ENCODE peak calls at places on chromosomes 12 and 14, in six cellular contexts. One of them, this sample, is unnamed.

GRCh38 chr14:88499225-88499624 is 55.6 kb downstream of the PTPN21 start:
- DNase-seq in NCI-H460: no peak
- DNase-seq in stimulated activated CD8-positive, alpha-beta memory T cell treated with anti-CD3 and anti-CD28 coated beads, Interleukin-15, amount 100 ng/mL, for 1 hour: no peak
- DNase-seq in brain microvascular endothelial cell: no peak
- DNase-seq in activated CD8-positive, alpha-beta memory T cell treated with anti-CD3 and anti-CD28 coated beads for 48 hours: no peak
- DNase-seq in NCI-H446 treated with DMSO at 0.1 percent for 48 hours: no peak
- DNase-seq in this sample: no peak

GRCh38 chr12:53695148-53696138 is 19.6 kb upstream of the ATP5MC2 start:
- DNase-seq in activated CD8-positive, alpha-beta memory T cell treated with anti-CD3 and anti-CD28 coated beads for 48 hours: no peak
- DNase-seq in stimulated activated CD8-positive, alpha-beta memory T cell treated with anti-CD3 and anti-CD28 coated beads, Interleukin-15, amount 100 ng/mL, for 1 hour: no peak
- DNase-seq in NCI-H446 treated with DMSO at 0.1 percent for 48 hours: no peak
- DNase-seq in NCI-H460: no peak
- DNase-seq in brain microvascular endothelial cell: peak; percentile 39
- DNase-seq in this sample: no peak

GRCh38 chr12:57037264-57037663 is 12.7 kb downstream of the MYO1A start:
- DNase-seq in stimulated activated CD8-positive, alpha-beta memory T cell treated with anti-CD3 and anti-CD28 coated beads, Interleukin-15, amount 100 ng/mL, for 1 hour: no peak
- DNase-seq in brain microvascular endothelial cell: no peak
- DNase-seq in NCI-H446 treated with DMSO at 0.1 percent for 48 hours: no peak
- DNase-seq in activated CD8-positive, alpha-beta memory T cell treated with anti-CD3 and anti-CD28 coated beads for 48 hours: no peak
- DNase-seq in NCI-H460: no peak
- DNase-seq in this sample: no peak

GRCh38 chr12:29639893-29640495 is 142.5 kb upstream of the OVCH1 start:
- DNase-seq in activated CD8-positive, alpha-beta memory T cell treated with anti-CD3 and anti-CD28 coated beads for 48 hours: no peak
- DNase-seq in brain microvascular endothelial cell: no peak
- DNase-seq in stimulated activated CD8-positive, alpha-beta memory T cell treated with anti-CD3 and anti-CD28 coated beads, Interleukin-15, amount 100 ng/mL, for 1 hour: no peak
- DNase-seq in NCI-H460: no peak
- DNase-seq in NCI-H446 treated with DMSO at 0.1 percent for 48 hours: no peak
- DNase-seq in this sample: no peak

GRCh38 chr14:70525691-70526090 is 9.1 kb downstream of the ADAM20 start:
- DNase-seq in brain microvascular endothelial cell: no peak
- DNase-seq in NCI-H460: no peak
- DNase-seq in stimulated activated CD8-positive, alpha-beta memory T cell treated with anti-CD3 and anti-CD28 coated beads, Interleukin-15, amount 100 ng/mL, for 1 hour: no peak
- DNase-seq in NCI-H446 treated with DMSO at 0.1 percent for 48 hours: no peak
- DNase-seq in activated CD8-positive, alpha-beta memory T cell treated with anti-CD3 and anti-CD28 coated beads for 48 hours: no peak
- DNase-seq in this sample: no peak

GRCh38 chr14:54116972-54117371 is 160.3 kb upstream of the BMP4 start:
- DNase-seq in brain microvascular endothelial cell: peak; percentile 47
- DNase-seq in stimulated activated CD8-positive, alpha-beta memory T cell treated with anti-CD3 and anti-CD28 coated beads, Interleukin-15, amount 100 ng/mL, for 1 hour: no peak
- DNase-seq in NCI-H460: no peak
- DNase-seq in activated CD8-positive, alpha-beta memory T cell treated with anti-CD3 and anti-CD28 coated beads for 48 hours: no peak
- DNase-seq in NCI-H446 treated with DMSO at 0.1 percent for 48 hours: no peak
- DNase-seq in this sample: no peak

GRCh38 chr12:118377005-118377890 is 893 bp downstream of the SUDS3 start:
- DNase-seq in activated CD8-positive, alpha-beta memory T cell treated with anti-CD3 and anti-CD28 coated beads for 48 hours: no peak
- DNase-seq in stimulated activated CD8-positive, alpha-beta memory T cell treated with anti-CD3 and anti-CD28 coated beads, Interleukin-15, amount 100 ng/mL, for 1 hour: no peak
- DNase-seq in brain microvascular endothelial cell: no peak
- DNase-seq in NCI-H446 treated with DMSO at 0.1 percent for 48 hours: no peak
- DNase-seq in NCI-H460: no peak
- DNase-seq in this sample: no peak

GRCh38 chr12:113697646-113698504 is 226.2 kb upstream of the LHX5 start:
- DNase-seq in NCI-H446 treated with DMSO at 0.1 percent for 48 hours: no peak
- DNase-seq in brain microvascular endothelial cell: no peak
- DNase-seq in stimulated activated CD8-positive, alpha-beta memory T cell treated with anti-CD3 and anti-CD28 coated beads, Interleukin-15, amount 100 ng/mL, for 1 hour: no peak
- DNase-seq in NCI-H460: no peak
- DNase-seq in activated CD8-positive, alpha-beta memory T cell treated with anti-CD3 and anti-CD28 coated beads for 48 hours: no peak
- DNase-seq in this sample: no peak

GRCh38 chr12:124709722-124710656 is 142.6 kb upstream of the NCOR2 start:
- DNase-seq in stimulated activated CD8-positive, alpha-beta memory T cell treated with anti-CD3 and anti-CD28 coated beads, Interleukin-15, amount 100 ng/mL, for 1 hour: no peak
- DNase-seq in NCI-H460: no peak
- DNase-seq in activated CD8-positive, alpha-beta memory T cell treated with anti-CD3 and anti-CD28 coated beads for 48 hours: no peak
- DNase-seq in NCI-H446 treated with DMSO at 0.1 percent for 48 hours: no peak
- DNase-seq in brain microvascular endothelial cell: no peak
- DNase-seq in this sample: no peak

GRCh38 chr12:127280393-127281275 is 986.3 kb upstream of the TMEM132C start:
- DNase-seq in NCI-H446 treated with DMSO at 0.1 percent for 48 hours: no peak
- DNase-seq in brain microvascular endothelial cell: no peak
- DNase-seq in stimulated activated CD8-positive, alpha-beta memory T cell treated with anti-CD3 and anti-CD28 coated beads, Interleukin-15, amount 100 ng/mL, for 1 hour: peak; percentile 15
- DNase-seq in activated CD8-positive, alpha-beta memory T cell treated with anti-CD3 and anti-CD28 coated beads for 48 hours: peak; percentile 52
- DNase-seq in NCI-H460: no peak
- DNase-seq in this sample: no peak

GRCh38 chr12:101670007-101670671 is 27.3 kb upstream of the CHPT1 start:
- DNase-seq in NCI-H460: peak; percentile 41
- DNase-seq in brain microvascular endothelial cell: peak; percentile 72
- DNase-seq in stimulated activated CD8-positive, alpha-beta memory T cell treated with anti-CD3 and anti-CD28 coated beads, Interleukin-15, amount 100 ng/mL, for 1 hour: no peak
- DNase-seq in activated CD8-positive, alpha-beta memory T cell treated with anti-CD3 and anti-CD28 coated beads for 48 hours: no peak
- DNase-seq in NCI-H446 treated with DMSO at 0.1 percent for 48 hours: no peak
- DNase-seq in this sample: peak; percentile 7

GRCh38 chr14:87133073-87133815 is 859.7 kb downstream of the GALC start:
- DNase-seq in NCI-H460: no peak
- DNase-seq in NCI-H446 treated with DMSO at 0.1 percent for 48 hours: peak; percentile 22
- DNase-seq in stimulated activated CD8-positive, alpha-beta memory T cell treated with anti-CD3 and anti-CD28 coated beads, Interleukin-15, amount 100 ng/mL, for 1 hour: no peak
- DNase-seq in activated CD8-positive, alpha-beta memory T cell treated with anti-CD3 and anti-CD28 coated beads for 48 hours: no peak
- DNase-seq in brain microvascular endothelial cell: peak; percentile 1
- DNase-seq in this sample: peak; percentile 69

GRCh38 chr12:7433276-7433822 is 10.6 kb downstream of the CD163L1 start:
- DNase-seq in NCI-H446 treated with DMSO at 0.1 percent for 48 hours: no peak
- DNase-seq in brain microvascular endothelial cell: peak; percentile 79
- DNase-seq in NCI-H460: peak; percentile 72
- DNase-seq in stimulated activated CD8-positive, alpha-beta memory T cell treated with anti-CD3 and anti-CD28 coated beads, Interleukin-15, amount 100 ng/mL, for 1 hour: no peak
- DNase-seq in activated CD8-positive, alpha-beta memory T cell treated with anti-CD3 and anti-CD28 coated beads for 48 hours: no peak
- DNase-seq in this sample: peak; percentile 25

GRCh38 chr14:72679591-72680151 is 214.2 kb downstream of the DPF3 start:
- DNase-seq in NCI-H446 treated with DMSO at 0.1 percent for 48 hours: no peak
- DNase-seq in activated CD8-positive, alpha-beta memory T cell treated with anti-CD3 and anti-CD28 coated beads for 48 hours: no peak
- DNase-seq in stimulated activated CD8-positive, alpha-beta memory T cell treated with anti-CD3 and anti-CD28 coated beads, Interleukin-15, amount 100 ng/mL, for 1 hour: no peak
- DNase-seq in brain microvascular endothelial cell: no peak
- DNase-seq in NCI-H460: no peak
- DNase-seq in this sample: no peak

GRCh38 chr14:90109858-90110257 is 48.1 kb downstream of the KCNK13 start:
- DNase-seq in NCI-H460: no peak
- DNase-seq in activated CD8-positive, alpha-beta memory T cell treated with anti-CD3 and anti-CD28 coated beads for 48 hours: no peak
- DNase-seq in stimulated activated CD8-positive, alpha-beta memory T cell treated with anti-CD3 and anti-CD28 coated beads, Interleukin-15, amount 100 ng/mL, for 1 hour: no peak
- DNase-seq in brain microvascular endothelial cell: no peak
- DNase-seq in NCI-H446 treated with DMSO at 0.1 percent for 48 hours: no peak
- DNase-seq in this sample: no peak

GRCh38 chr14:103519043-103519836 is 3.4 kb downstream of the CKB start:
- DNase-seq in stimulated activated CD8-positive, alpha-beta memory T cell treated with anti-CD3 and anti-CD28 coated beads, Interleukin-15, amount 100 ng/mL, for 1 hour: no peak
- DNase-seq in activated CD8-positive, alpha-beta memory T cell treated with anti-CD3 and anti-CD28 coated beads for 48 hours: no peak
- DNase-seq in NCI-H460: no peak
- DNase-seq in brain microvascular endothelial cell: no peak
- DNase-seq in NCI-H446 treated with DMSO at 0.1 percent for 48 hours: peak; percentile 59
- DNase-seq in this sample: no peak

GRCh38 chr14:48690349-48690748 is 895.8 kb downstream of the RPS29 start:
- DNase-seq in stimulated activated CD8-positive, alpha-beta memory T cell treated with anti-CD3 and anti-CD28 coated beads, Interleukin-15, amount 100 ng/mL, for 1 hour: no peak
- DNase-seq in NCI-H460: no peak
- DNase-seq in NCI-H446 treated with DMSO at 0.1 percent for 48 hours: no peak
- DNase-seq in activated CD8-positive, alpha-beta memory T cell treated with anti-CD3 and anti-CD28 coated beads for 48 hours: no peak
- DNase-seq in brain microvascular endothelial cell: no peak
- DNase-seq in this sample: no peak

GRCh38 chr12:107718606-107719005 is 33.0 kb downstream of the PWP1 start:
- DNase-seq in brain microvascular endothelial cell: no peak
- DNase-seq in NCI-H460: no peak
- DNase-seq in NCI-H446 treated with DMSO at 0.1 percent for 48 hours: no peak
- DNase-seq in activated CD8-positive, alpha-beta memory T cell treated with anti-CD3 and anti-CD28 coated beads for 48 hours: no peak
- DNase-seq in stimulated activated CD8-positive, alpha-beta memory T cell treated with anti-CD3 and anti-CD28 coated beads, Interleukin-15, amount 100 ng/mL, for 1 hour: no peak
- DNase-seq in this sample: no peak

GRCh38 chr12:48932878-48933277 is 7.6 kb upstream of the FKBP11 start:
- DNase-seq in NCI-H460: no peak
- DNase-seq in stimulated activated CD8-positive, alpha-beta memory T cell treated with anti-CD3 and anti-CD28 coated beads, Interleukin-15, amount 100 ng/mL, for 1 hour: no peak
- DNase-seq in activated CD8-positive, alpha-beta memory T cell treated with anti-CD3 and anti-CD28 coated beads for 48 hours: no peak
- DNase-seq in NCI-H446 treated with DMSO at 0.1 percent for 48 hours: no peak
- DNase-seq in brain microvascular endothelial cell: no peak
- DNase-seq in this sample: no peak

GRCh38 chr14:104634031-104634760 is 29.6 kb upstream of the TMEM179 start:
- DNase-seq in NCI-H446 treated with DMSO at 0.1 percent for 48 hours: no peak
- DNase-seq in brain microvascular endothelial cell: no peak
- DNase-seq in stimulated activated CD8-positive, alpha-beta memory T cell treated with anti-CD3 and anti-CD28 coated beads, Interleukin-15, amount 100 ng/mL, for 1 hour: no peak
- DNase-seq in activated CD8-positive, alpha-beta memory T cell treated with anti-CD3 and anti-CD28 coated beads for 48 hours: no peak
- DNase-seq in NCI-H460: no peak
- DNase-seq in this sample: no peak

GRCh38 chr14:53035796-53036195 is 84.9 kb upstream of the FERMT2 start:
- DNase-seq in stimulated activated CD8-positive, alpha-beta memory T cell treated with anti-CD3 and anti-CD28 coated beads, Interleukin-15, amount 100 ng/mL, for 1 hour: no peak
- DNase-seq in NCI-H446 treated with DMSO at 0.1 percent for 48 hours: no peak
- DNase-seq in brain microvascular endothelial cell: no peak
- DNase-seq in activated CD8-positive, alpha-beta memory T cell treated with anti-CD3 and anti-CD28 coated beads for 48 hours: no peak
- DNase-seq in NCI-H460: no peak
- DNase-seq in this sample: no peak

GRCh38 chr14:91416744-91417133 is 881 bp downstream of the CCDC88C start:
- DNase-seq in stimulated activated CD8-positive, alpha-beta memory T cell treated with anti-CD3 and anti-CD28 coated beads, Interleukin-15, amount 100 ng/mL, for 1 hour: no peak
- DNase-seq in NCI-H460: no peak
- DNase-seq in brain microvascular endothelial cell: no peak
- DNase-seq in NCI-H446 treated with DMSO at 0.1 percent for 48 hours: no peak
- DNase-seq in activated CD8-positive, alpha-beta memory T cell treated with anti-CD3 and anti-CD28 coated beads for 48 hours: no peak
- DNase-seq in this sample: no peak

GRCh38 chr12:43063642-43064041 is 474.1 kb upstream of the PRICKLE1 start:
- DNase-seq in NCI-H446 treated with DMSO at 0.1 percent for 48 hours: no peak
- DNase-seq in NCI-H460: no peak
- DNase-seq in brain microvascular endothelial cell: peak; percentile 65
- DNase-seq in stimulated activated CD8-positive, alpha-beta memory T cell treated with anti-CD3 and anti-CD28 coated beads, Interleukin-15, amount 100 ng/mL, for 1 hour: no peak
- DNase-seq in activated CD8-positive, alpha-beta memory T cell treated with anti-CD3 and anti-CD28 coated beads for 48 hours: no peak
- DNase-seq in this sample: peak; percentile 76

GRCh38 chr12:94327819-94328218 is 131.8 kb downstream of the CEP83 start:
- DNase-seq in activated CD8-positive, alpha-beta memory T cell treated with anti-CD3 and anti-CD28 coated beads for 48 hours: no peak
- DNase-seq in NCI-H446 treated with DMSO at 0.1 percent for 48 hours: no peak
- DNase-seq in stimulated activated CD8-positive, alpha-beta memory T cell treated with anti-CD3 and anti-CD28 coated beads, Interleukin-15, amount 100 ng/mL, for 1 hour: no peak
- DNase-seq in brain microvascular endothelial cell: no peak
- DNase-seq in NCI-H460: no peak
- DNase-seq in this sample: no peak

GRCh38 chr12:43338848-43339526 is 213.0 kb downstream of the ADAMTS20 start:
- DNase-seq in NCI-H446 treated with DMSO at 0.1 percent for 48 hours: peak; percentile 61
- DNase-seq in activated CD8-positive, alpha-beta memory T cell treated with anti-CD3 and anti-CD28 coated beads for 48 hours: no peak
- DNase-seq in NCI-H460: peak; percentile 15
- DNase-seq in brain microvascular endothelial cell: peak; percentile 62
- DNase-seq in stimulated activated CD8-positive, alpha-beta memory T cell treated with anti-CD3 and anti-CD28 coated beads, Interleukin-15, amount 100 ng/mL, for 1 hour: no peak
- DNase-seq in this sample: no peak

GRCh38 chr12:118312578-118312977 is 60.1 kb downstream of the TAOK3 start:
- DNase-seq in brain microvascular endothelial cell: no peak
- DNase-seq in NCI-H446 treated with DMSO at 0.1 percent for 48 hours: no peak
- DNase-seq in stimulated activated CD8-positive, alpha-beta memory T cell treated with anti-CD3 and anti-CD28 coated beads, Interleukin-15, amount 100 ng/mL, for 1 hour: no peak
- DNase-seq in NCI-H460: no peak
- DNase-seq in activated CD8-positive, alpha-beta memory T cell treated with anti-CD3 and anti-CD28 coated beads for 48 hours: no peak
- DNase-seq in this sample: no peak

GRCh38 chr12:92899388-92900001 is 29.6 kb downstream of the EEA1 start:
- DNase-seq in NCI-H446 treated with DMSO at 0.1 percent for 48 hours: peak; percentile 90
- DNase-seq in activated CD8-positive, alpha-beta memory T cell treated with anti-CD3 and anti-CD28 coated beads for 48 hours: no peak
- DNase-seq in NCI-H460: peak; percentile 91
- DNase-seq in brain microvascular endothelial cell: peak; percentile 98
- DNase-seq in stimulated activated CD8-positive, alpha-beta memory T cell treated with anti-CD3 and anti-CD28 coated beads, Interleukin-15, amount 100 ng/mL, for 1 hour: no peak
- DNase-seq in this sample: peak; percentile 99

GRCh38 chr12:129665414-129665813 is 238.4 kb downstream of the TMEM132D start:
- DNase-seq in NCI-H460: no peak
- DNase-seq in activated CD8-positive, alpha-beta memory T cell treated with anti-CD3 and anti-CD28 coated beads for 48 hours: no peak
- DNase-seq in stimulated activated CD8-positive, alpha-beta memory T cell treated with anti-CD3 and anti-CD28 coated beads, Interleukin-15, amount 100 ng/mL, for 1 hour: no peak
- DNase-seq in NCI-H446 treated with DMSO at 0.1 percent for 48 hours: no peak
- DNase-seq in brain microvascular endothelial cell: no peak
- DNase-seq in this sample: no peak

GRCh38 chr14:47195582-47195981 is 479.8 kb downstream of the MDGA2 start:
- DNase-seq in brain microvascular endothelial cell: no peak
- DNase-seq in NCI-H446 treated with DMSO at 0.1 percent for 48 hours: no peak
- DNase-seq in activated CD8-positive, alpha-beta memory T cell treated with anti-CD3 and anti-CD28 coated beads for 48 hours: no peak
- DNase-seq in stimulated activated CD8-positive, alpha-beta memory T cell treated with anti-CD3 and anti-CD28 coated beads, Interleukin-15, amount 100 ng/mL, for 1 hour: no peak
- DNase-seq in NCI-H460: no peak
- DNase-seq in this sample: no peak

This sample was measured in skeletal muscle cell.